ENCODE peak calls at places on chromosomes 12 and 14, in five cellular contexts. X, H, L, Y and O are unnamed samples.

GRCh38 chr14:22802860-22803562 is 12.2 kb downstream of the SLC7A7 start:
- ATAC-seq in L (no peak), X (no peak), Y (no peak), H (no peak), O (no peak)

GRCh38 chr12:104526320-104526719 is 69.6 kb downstream of the CHST11 start:
- ATAC-seq in X (no peak), L (no peak), H (no peak), Y (no peak), O (no peak)

GRCh38 chr12:68036642-68037041 is 47.4 kb downstream of the IFNG-AS1 start:
- ATAC-seq in H (no peak), L (no peak), Y (no peak), X (no peak), O (no peak)

GRCh38 chr14:24690492-24690891 is 56.5 kb upstream of the GZMB start:
- ATAC-seq in H (no peak), Y (no peak), L (no peak), X (no peak), O (no peak)

GRCh38 chr12:46404733-46405132 is 32.2 kb upstream of the SLC38A2 start:
- ATAC-seq in X (no peak), H (no peak), L (no peak), Y (no peak), O (no peak)

GRCh38 chr12:71605034-71605433 is 58.6 kb downstream of the ZFC3H1 start:
- ATAC-seq in H (peak), X (no peak), L (no peak), Y (no peak), O (no peak)

GRCh38 chr12:131076791-131077747 is 123.4 kb downstream of the ADGRD1 start:
- ATAC-seq in L (no peak), X (no peak), Y (no peak), H (no peak), O (no peak)

GRCh38 chr14:75675265-75675960 is 14.4 kb downstream of the TTLL5 start:
- ATAC-seq in L (no peak), H (no peak), Y (no peak), X (no peak), O (peak)

GRCh38 chr14:105455086-105455640 is 19.5 kb upstream of the CRIP2 start:
- ATAC-seq in Y (no peak), H (no peak), X (no peak), L (no peak), O (no peak)

GRCh38 chr14:74670726-74671125 is 42.2 kb downstream of the AREL1 start:
- ATAC-seq in X (no peak), H (no peak), Y (no peak), L (no peak), O (no peak)

GRCh38 chr14:93048843-93049242 is 66.9 kb downstream of the ITPK1 start:
- ATAC-seq in X (no peak), Y (no peak), L (no peak), H (no peak), O (no peak)

GRCh38 chr12:9792185-9792900 is 31.6 kb upstream of the CD69 start:
- ATAC-seq in X (no peak), Y (no peak), L (no peak), H (no peak), O (no peak)

GRCh38 chr12:126761420-126761819 is 1505.5 kb upstream of the TMEM132C start:
- ATAC-seq in Y (no peak), X (no peak), H (no peak), L (no peak), O (no peak)

GRCh38 chr14:75822522-75823288 is 159.1 kb downstream of the TGFB3 start:
- ATAC-seq in Y (peak), H (no peak), L (no peak), X (peak), O (no peak)

GRCh38 chr14:51236314-51236713 is 3.7 kb upstream of the TMX1 start:
- ATAC-seq in L (no peak), X (no peak), Y (no peak), H (no peak), O (no peak)

GRCh38 chr12:21940549-21940948 is 677 bp downstream of the ABCC9 start:
- ATAC-seq in L (peak), X (no peak), H (peak), Y (no peak), O (no peak)

GRCh38 chr12:110280784-110281548 is at the start of gene ATP2A2:
- ATAC-seq in H (peak), L (peak), X (peak), Y (peak), O (peak)

GRCh38 chr14:67240168-67240932 is 885 bp upstream of the PALS1 start:
- ATAC-seq in Y (peak), L (peak), X (peak), H (peak), O (peak)

GRCh38 chr12:24360461-24360860 is 411.0 kb upstream of the SOX5 start:
- ATAC-seq in X (no peak), H (no peak), Y (no peak), L (no peak), O (no peak)

GRCh38 chr12:106994579-106995220 is 7.8 kb upstream of the MTERF2 start:
- ATAC-seq in H (no peak), Y (no peak), L (no peak), X (no peak), O (no peak)

GRCh38 chr14:102544034-102544744 is 34.6 kb upstream of the ANKRD9 start:
- ATAC-seq in Y (no peak), L (no peak), H (no peak), X (no peak), O (peak)

GRCh38 chr14:104777808-104778249 is 17.7 kb downstream of the AKT1 start:
- ATAC-seq in X (no peak), L (no peak), H (no peak), Y (no peak), O (no peak)